ENCODE peak calls at places on chromosomes 12 and 14, in nine cellular contexts. M, S, P, D, J, N, T, B and U are unnamed samples.

GRCh38 chr14:81298911-81299310 is 78.2 kb upstream of the GTF2A1 start:
- DNase-seq in N (no peak), T (no peak), M (no peak), P (no peak), B (no peak), S (no peak), J (no peak), D (no peak), U (no peak)

GRCh38 chr14:59511916-59512530 is 27.7 kb downstream of the JKAMP start:
- DNase-seq in N (peak; percentile 78), S (no peak), M (no peak), B (peak; percentile 50), T (peak; percentile 24), J (no peak), D (no peak), P (no peak), U (peak; percentile 12)

GRCh38 chr12:69435644-69436043 is 34.5 kb upstream of the FRS2 start:
- DNase-seq in S (no peak), N (no peak), B (no peak), D (no peak), P (no peak), J (no peak), M (no peak), T (no peak), U (no peak)

GRCh38 chr12:8734873-8735381 is 37.1 kb downstream of the RIMKLB start:
- DNase-seq in B (no peak), T (no peak), P (no peak), M (no peak), N (no peak), J (no peak), D (no peak), S (no peak), U (no peak)

GRCh38 chr14:90235179-90235976 is 21.0 kb upstream of the PSMC1 start:
- DNase-seq in T (peak; percentile 76), M (no peak), B (peak; percentile 83), D (peak; percentile 75), P (peak; percentile 65), J (peak; percentile 79), S (peak; percentile 46), N (peak; percentile 85), U (peak; percentile 74)

GRCh38 chr12:48165089-48166031 is 8.0 kb upstream of the ASB8 start:
- DNase-seq in S (peak; percentile 37), D (peak; percentile 56), N (peak; percentile 82), M (no peak), J (no peak), T (peak; percentile 59), P (no peak), B (peak; percentile 69), U (peak; percentile 64)

GRCh38 chr12:124451637-124452243 is 115.7 kb downstream of the NCOR2 start:
- DNase-seq in T (no peak), J (no peak), P (no peak), N (no peak), M (no peak), D (no peak), B (no peak), S (no peak), U (no peak)

GRCh38 chr12:95396849-95397498 is 77.0 kb upstream of the METAP2 start:
- DNase-seq in N (no peak), J (no peak), M (peak; percentile 66), D (no peak), P (no peak), S (no peak), B (peak; percentile 78), T (no peak), U (peak; percentile 87)

GRCh38 chr12:123830675-123831074 is 68.6 kb downstream of the DNAH10 start:
- DNase-seq in P (no peak), B (no peak), N (no peak), M (no peak), S (no peak), T (no peak), J (no peak), D (no peak), U (no peak)

GRCh38 chr12:27474344-27474743 is 27.8 kb downstream of the SMCO2 start:
- DNase-seq in J (no peak), P (no peak), D (no peak), N (no peak), S (no peak), T (no peak), B (peak; percentile 82), M (no peak), U (peak; percentile 27)

GRCh38 chr12:74689929-74690328 is 152.3 kb downstream of the ATXN7L3B start:
- DNase-seq in D (no peak), T (no peak), N (no peak), P (no peak), M (no peak), J (no peak), B (no peak), S (no peak), U (no peak)

GRCh38 chr12:74685385-74685784 is 147.8 kb downstream of the ATXN7L3B start:
- DNase-seq in S (no peak), P (no peak), D (no peak), M (no peak), N (no peak), T (no peak), B (no peak), J (no peak), U (no peak)

DNA sequence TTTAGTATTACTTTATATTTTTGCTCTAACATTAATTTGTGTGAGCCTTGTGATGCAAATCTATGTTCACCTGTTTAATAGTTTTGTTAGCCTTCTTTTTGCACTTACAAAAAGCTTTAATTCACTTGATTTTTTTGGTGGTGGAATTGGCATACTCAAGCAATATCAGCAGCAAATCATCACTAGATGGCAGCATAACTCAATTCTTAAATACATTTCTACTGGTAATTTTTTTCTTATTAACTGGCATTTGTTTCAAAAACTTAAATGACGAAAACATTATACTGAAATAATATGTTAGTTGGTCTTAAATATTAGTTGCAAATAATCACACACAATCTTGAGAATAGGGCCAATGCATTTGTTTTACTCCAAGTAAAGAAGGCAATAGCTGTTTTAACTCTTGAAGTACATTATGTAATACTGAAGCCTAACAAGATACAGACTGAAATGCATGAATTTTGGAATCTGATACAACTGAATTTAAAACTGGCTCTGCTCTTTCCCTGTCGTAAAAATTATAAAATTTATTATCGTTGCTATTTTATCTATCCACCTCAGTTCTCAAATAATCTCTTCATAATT is 151.5 kb downstream of the ATXN7L3B start:
- DNase-seq in N (peak; percentile 63), M (peak; percentile 37), P (no peak), J (no peak), D (no peak), B (peak; percentile 65), T (peak; percentile 7), S (no peak), U (peak; percentile 19)
- TF ChIP-seq CTCF in N (peak; percentile 53), M (peak; percentile 77), P (peak; percentile 39), J (peak; percentile 51), D (peak; percentile 56), B (peak; percentile 80), T (peak; percentile 84), S (peak; percentile 49), U (peak; percentile 73)

DNA sequence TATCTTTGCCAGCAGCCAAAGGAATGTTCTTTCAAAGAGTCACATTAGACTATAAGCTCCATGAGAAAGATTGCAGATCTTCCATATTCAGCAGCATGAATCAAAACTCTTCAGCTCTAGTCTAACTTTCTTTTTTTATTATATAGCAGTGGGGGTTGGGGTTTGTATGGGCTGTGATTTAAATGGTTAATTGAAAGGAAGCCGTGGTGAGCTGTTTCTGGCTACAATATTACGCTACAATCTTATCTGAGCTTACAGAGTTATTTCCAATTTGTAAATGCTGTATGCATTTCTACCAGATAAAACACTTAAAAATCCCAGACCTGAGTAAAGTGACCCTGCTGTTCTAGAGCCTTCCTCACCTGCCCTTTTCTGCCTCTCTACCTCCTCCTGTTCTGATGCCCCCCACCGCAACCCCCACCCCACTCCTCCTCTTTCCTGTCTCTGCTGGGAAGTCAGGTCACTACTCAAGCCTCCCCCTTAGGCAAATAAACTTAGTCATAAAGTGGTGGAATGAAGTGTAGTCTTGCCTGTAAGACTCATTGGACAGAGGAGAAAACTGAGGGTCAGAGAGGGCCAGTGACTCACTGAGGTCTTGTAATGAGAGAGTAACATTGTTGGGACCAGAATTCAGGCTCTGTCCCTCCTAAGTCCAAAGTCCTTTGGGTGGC is 1089.5 kb downstream of the BCL11B start:
- DNase-seq in P (no peak), M (no peak), B (peak; percentile 3), D (no peak), N (no peak), T (no peak), J (no peak), S (no peak), U (peak; percentile 30)
- H3K27ac ChIP-seq in P (no peak overlapping the region), M (no peak overlapping the region), B (no peak overlapping the region), D (peak overlapping the region; percentile 33), N (no peak overlapping the region), T (no peak overlapping the region), J (no peak overlapping the region), S (peak overlapping the region; percentile 87), U (no peak overlapping the region)

DNA sequence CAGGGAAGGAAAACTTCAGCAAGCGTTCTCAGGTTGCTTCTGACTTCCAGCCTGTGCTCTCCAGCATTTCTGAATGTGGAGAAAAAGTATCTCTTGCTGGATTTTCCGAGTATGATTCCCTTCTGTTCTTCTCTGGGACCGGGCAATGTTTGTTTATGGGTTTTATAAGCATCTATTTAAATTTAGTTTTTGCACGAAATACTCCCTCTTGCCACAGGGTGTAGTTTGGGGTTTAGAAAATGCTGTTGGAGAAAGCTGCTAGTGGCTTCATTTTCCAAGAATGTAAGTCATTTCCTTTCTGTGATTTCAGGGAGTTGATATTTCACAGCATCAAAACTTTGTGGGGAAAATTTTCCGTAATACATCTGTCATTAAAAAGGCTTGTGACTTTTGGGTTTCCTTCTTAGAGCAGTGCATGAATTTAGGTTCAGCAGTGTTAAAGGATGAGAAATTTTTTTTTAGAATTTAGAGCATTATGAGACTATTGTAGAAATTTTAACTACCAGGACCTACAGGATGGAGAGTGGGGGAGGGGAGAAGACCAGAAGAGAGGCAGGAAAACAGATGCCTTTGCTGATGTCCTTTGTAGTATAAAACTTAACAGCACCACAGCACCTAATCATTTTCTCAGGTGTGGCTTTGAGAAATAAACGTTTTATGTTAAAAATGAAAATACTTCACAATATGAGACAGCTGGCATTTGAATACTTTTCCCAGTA is 1.5 kb downstream of the FRMD6 start:
- DNase-seq in N (peak; percentile 67), B (peak; percentile 77), D (no peak), P (no peak), M (peak; percentile 65), T (peak; percentile 29), S (no peak), J (no peak), U (peak; percentile 23)
- TF ChIP-seq CTCF in N (no peak), B (peak; percentile 46), D (peak; percentile 32), P (no peak), M (peak; percentile 46), T (peak; percentile 20), S (no peak), J (peak; percentile 12), U (peak; percentile 41)

GRCh38 chr12:204261-204678 is 9.7 kb downstream of the SLC6A12 start:
- DNase-seq in N (no peak), S (no peak), T (no peak), J (no peak), D (no peak), B (no peak), P (no peak), M (no peak), U (no peak)
- H3K27ac ChIP-seq in N (no peak overlapping the region), S (no peak overlapping the region), T (no peak overlapping the region), J (no peak overlapping the region), D (no peak overlapping the region), B (no peak overlapping the region), P (no peak overlapping the region), M (no peak overlapping the region), U (no peak overlapping the region)